ENCODE peak calls at places on chromosome 2, in six cellular contexts. One of them, this sample, is unnamed.

GRCh38 chr2:129396980-129397599 is 582.4 kb upstream of the RAB6C start:
- DNase-seq in T-helper 2 cell: no peak
- DNase-seq in K562: peak; percentile 19
- DNase-seq in right lobe of liver: no peak
- DNase-seq in mucosa of gallbladder: peak; percentile 56
- DNase-seq in neural progenitor cell: peak; percentile 71
- DNase-seq in this sample: peak; percentile 23

GRCh38 chr2:176129825-176130152 is 284 bp downstream of the HOXD8 start:
- DNase-seq in mucosa of gallbladder: no peak
- DNase-seq in K562: no peak
- DNase-seq in neural progenitor cell: no peak
- DNase-seq in right lobe of liver: no peak
- DNase-seq in T-helper 2 cell: no peak
- DNase-seq in this sample: peak; percentile 67

GRCh38 chr2:134737671-134738070 is 18.9 kb upstream of the TMEM163 start:
- DNase-seq in T-helper 2 cell: no peak
- DNase-seq in mucosa of gallbladder: peak; percentile 56
- DNase-seq in K562: no peak
- DNase-seq in right lobe of liver: no peak
- DNase-seq in neural progenitor cell: no peak
- DNase-seq in this sample: no peak

GRCh38 chr2:142914507-142915313 is 37.2 kb downstream of the KYNU start:
- DNase-seq in neural progenitor cell: no peak
- DNase-seq in K562: no peak
- DNase-seq in T-helper 2 cell: no peak
- DNase-seq in right lobe of liver: no peak
- DNase-seq in mucosa of gallbladder: no peak
- DNase-seq in this sample: no peak

GRCh38 chr2:152320166-152320565 is 14.8 kb upstream of the FMNL2 start:
- DNase-seq in T-helper 2 cell: no peak
- DNase-seq in neural progenitor cell: no peak
- DNase-seq in K562: no peak
- DNase-seq in right lobe of liver: no peak
- DNase-seq in mucosa of gallbladder: no peak
- DNase-seq in this sample: no peak

GRCh38 chr2:121532347-121532766 is 1.7 kb downstream of the RNU4ATAC start:
- DNase-seq in K562: peak; percentile 33
- DNase-seq in T-helper 2 cell: no peak
- DNase-seq in neural progenitor cell: no peak
- DNase-seq in right lobe of liver: no peak
- DNase-seq in mucosa of gallbladder: no peak
- DNase-seq in this sample: no peak

GRCh38 chr2:75523313-75524275 is 37.1 kb downstream of the EVA1A start:
- DNase-seq in neural progenitor cell: no peak
- DNase-seq in K562: no peak
- DNase-seq in T-helper 2 cell: no peak
- DNase-seq in right lobe of liver: no peak
- DNase-seq in mucosa of gallbladder: peak; percentile 52
- DNase-seq in this sample: no peak

GRCh38 chr2:155412599-155412998 is 714.1 kb downstream of the KCNJ3 start:
- DNase-seq in T-helper 2 cell: no peak
- DNase-seq in K562: no peak
- DNase-seq in right lobe of liver: no peak
- DNase-seq in neural progenitor cell: no peak
- DNase-seq in mucosa of gallbladder: no peak
- DNase-seq in this sample: no peak

GRCh38 chr2:100272848-100273329 is 49.4 kb downstream of the LONRF2 start:
- DNase-seq in right lobe of liver: no peak
- DNase-seq in T-helper 2 cell: no peak
- DNase-seq in mucosa of gallbladder: no peak
- DNase-seq in K562: no peak
- DNase-seq in neural progenitor cell: no peak
- DNase-seq in this sample: no peak

GRCh38 chr2:175815537-175815936 is 186.5 kb downstream of the LNPK start:
- DNase-seq in neural progenitor cell: no peak
- DNase-seq in K562: no peak
- DNase-seq in right lobe of liver: no peak
- DNase-seq in mucosa of gallbladder: no peak
- DNase-seq in T-helper 2 cell: no peak
- DNase-seq in this sample: no peak

GRCh38 chr2:234935311-234935710 is 16.5 kb upstream of the SH3BP4 start:
- DNase-seq in mucosa of gallbladder: no peak
- DNase-seq in neural progenitor cell: no peak
- DNase-seq in K562: no peak
- DNase-seq in right lobe of liver: no peak
- DNase-seq in T-helper 2 cell: no peak
- DNase-seq in this sample: no peak

GRCh38 chr2:96142217-96143113 is 2.8 kb downstream of the DUSP2 start:
- DNase-seq in right lobe of liver: peak; percentile 47
- DNase-seq in T-helper 2 cell: peak; percentile 67
- DNase-seq in mucosa of gallbladder: no peak
- DNase-seq in neural progenitor cell: no peak
- DNase-seq in K562: peak; percentile 79
- DNase-seq in this sample: no peak

GRCh38 chr2:172807011-172807410 is 71.4 kb downstream of the RAPGEF4 start:
- DNase-seq in right lobe of liver: no peak
- DNase-seq in neural progenitor cell: no peak
- DNase-seq in T-helper 2 cell: no peak
- DNase-seq in mucosa of gallbladder: no peak
- DNase-seq in K562: no peak
- DNase-seq in this sample: no peak

GRCh38 chr2:234674781-234675201 is 177.9 kb upstream of the ARL4C start:
- DNase-seq in right lobe of liver: no peak
- DNase-seq in mucosa of gallbladder: no peak
- DNase-seq in T-helper 2 cell: no peak
- DNase-seq in K562: no peak
- DNase-seq in neural progenitor cell: no peak
- DNase-seq in this sample: no peak

GRCh38 chr2:203934006-203934632 is 2.4 kb upstream of the ICOS start:
- DNase-seq in neural progenitor cell: no peak
- DNase-seq in mucosa of gallbladder: no peak
- DNase-seq in K562: no peak
- DNase-seq in T-helper 2 cell: peak; percentile 30
- DNase-seq in right lobe of liver: no peak
- DNase-seq in this sample: no peak

GRCh38 chr2:162506706-162507105 is 162.8 kb downstream of the GCA start:
- DNase-seq in T-helper 2 cell: no peak
- DNase-seq in neural progenitor cell: no peak
- DNase-seq in right lobe of liver: no peak
- DNase-seq in mucosa of gallbladder: no peak
- DNase-seq in K562: no peak
- DNase-seq in this sample: no peak

GRCh38 chr2:236879416-236879963 is 206.2 kb upstream of the COPS8 start:
- DNase-seq in T-helper 2 cell: no peak
- DNase-seq in neural progenitor cell: no peak
- DNase-seq in mucosa of gallbladder: no peak
- DNase-seq in K562: no peak
- DNase-seq in right lobe of liver: no peak
- DNase-seq in this sample: no peak

GRCh38 chr2:135585586-135585985 is 54.3 kb downstream of the R3HDM1 start:
- DNase-seq in right lobe of liver: no peak
- DNase-seq in mucosa of gallbladder: no peak
- DNase-seq in neural progenitor cell: no peak
- DNase-seq in T-helper 2 cell: no peak
- DNase-seq in K562: no peak
- DNase-seq in this sample: no peak

GRCh38 chr2:171365232-171365631 is 68.6 kb downstream of the METTL8 start:
- DNase-seq in mucosa of gallbladder: no peak
- DNase-seq in T-helper 2 cell: no peak
- DNase-seq in K562: no peak
- DNase-seq in neural progenitor cell: no peak
- DNase-seq in right lobe of liver: no peak
- DNase-seq in this sample: peak; percentile 19